ENCODE peak calls at places on chromosomes 11 and 22, in five cellular contexts. One of them, this sample, is unnamed.

GRCh38 chr22:25167834-25168601 is 31.6 kb upstream of the CRYBB3 start:
- DNase-seq in PC-3: no peak
- DNase-seq in GM23338: no peak
- DNase-seq in MM.1S: no peak
- DNase-seq in OCI-LY7: no peak
- DNase-seq in this sample: no peak

GRCh38 chr11:123654566-123655081 is at the start of gene SCN3B:
- DNase-seq in PC-3: peak; percentile 74
- DNase-seq in GM23338: peak; percentile 90
- DNase-seq in MM.1S: peak; percentile 52
- DNase-seq in OCI-LY7: no peak
- DNase-seq in this sample: peak; percentile 99

GRCh38 chr11:117614695-117615094 is 182.3 kb downstream of the DSCAML1 start:
- DNase-seq in PC-3: no peak
- DNase-seq in GM23338: no peak
- DNase-seq in MM.1S: no peak
- DNase-seq in OCI-LY7: no peak
- DNase-seq in this sample: no peak

GRCh38 chr11:132744771-132745170 is 787.5 kb downstream of the OPCML start:
- DNase-seq in PC-3: no peak
- DNase-seq in GM23338: no peak
- DNase-seq in MM.1S: no peak
- DNase-seq in OCI-LY7: no peak
- DNase-seq in this sample: no peak

GRCh38 chr11:133746663-133747306 is 98.5 kb downstream of the SPATA19 start:
- DNase-seq in PC-3: no peak
- DNase-seq in GM23338: no peak
- DNase-seq in MM.1S: no peak
- DNase-seq in OCI-LY7: no peak
- DNase-seq in this sample: no peak

GRCh38 chr22:41699264-41700104 is at the start of gene MEI1:
- DNase-seq in PC-3: no peak
- DNase-seq in GM23338: peak; percentile 91
- DNase-seq in MM.1S: peak; percentile 35
- DNase-seq in OCI-LY7: no peak
- DNase-seq in this sample: no peak

GRCh38 chr22:21098099-21098671 is 52.4 kb downstream of the LRRC74B start:
- DNase-seq in PC-3: no peak
- DNase-seq in GM23338: peak; percentile 43
- DNase-seq in MM.1S: no peak
- DNase-seq in OCI-LY7: peak; percentile 10
- DNase-seq in this sample: no peak

GRCh38 chr11:115207166-115207591 is 297.0 kb downstream of the CADM1 start:
- DNase-seq in PC-3: no peak
- DNase-seq in GM23338: no peak
- DNase-seq in MM.1S: no peak
- DNase-seq in OCI-LY7: no peak
- DNase-seq in this sample: no peak

GRCh38 chr11:2806351-2807058 is 79.1 kb downstream of the CDKN1C start:
- DNase-seq in PC-3: no peak
- DNase-seq in GM23338: no peak
- DNase-seq in MM.1S: no peak
- DNase-seq in OCI-LY7: no peak
- DNase-seq in this sample: no peak

DNA sequence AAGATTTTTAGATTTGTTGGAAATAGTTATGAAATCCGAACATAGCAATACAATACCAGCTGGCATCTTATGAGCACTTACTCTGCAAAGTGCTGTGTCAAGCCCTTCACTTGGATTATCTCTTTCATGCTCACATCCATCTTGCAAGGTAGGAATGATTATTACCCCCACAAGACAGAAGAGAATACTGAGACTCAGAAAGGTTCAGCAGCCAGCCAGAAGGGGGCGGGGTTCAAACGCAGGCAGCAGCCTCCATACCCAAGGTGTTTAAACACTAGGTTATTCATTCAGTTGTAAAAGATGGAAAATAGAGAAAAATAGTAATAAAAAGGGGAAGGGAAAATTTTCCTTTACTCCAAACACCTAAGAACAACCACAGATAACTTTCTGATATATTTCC is 158.5 kb downstream of the CCDC34 start:
- DNase-seq in PC-3: peak; percentile 20
- DNase-seq in GM23338: peak; percentile 56
- DNase-seq in MM.1S: peak; percentile 18
- DNase-seq in OCI-LY7: peak; percentile 32
- DNase-seq in this sample: no peak
- TF ChIP-seq EZH2phosphoT487 in PC-3: no peak
- TF ChIP-seq EZH2phosphoT487 in GM23338: no peak
- TF ChIP-seq EZH2phosphoT487 in MM.1S: no peak
- TF ChIP-seq EZH2phosphoT487 in OCI-LY7: no peak
- TF ChIP-seq EZH2phosphoT487 in this sample: no peak

DNA sequence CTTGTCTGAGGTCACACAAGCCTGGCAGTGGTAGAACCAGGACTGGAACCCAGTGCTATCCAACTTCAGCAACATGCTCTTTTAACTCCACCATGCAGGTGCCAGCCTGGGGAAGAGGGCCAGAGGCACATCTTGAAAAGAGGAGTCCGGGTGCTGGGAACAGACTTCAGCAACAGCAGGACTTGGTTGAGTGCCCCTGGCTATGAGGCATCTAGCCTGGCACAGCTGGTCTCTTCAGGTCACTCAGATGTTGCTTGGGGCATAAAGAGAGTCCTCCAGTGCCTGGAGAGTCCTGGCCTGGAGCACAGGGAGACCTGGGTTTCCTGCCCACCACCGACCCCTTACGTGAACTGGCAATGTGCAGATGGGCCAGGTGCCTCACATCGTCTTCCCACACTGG is 5.1 kb upstream of the CLCF1 start:
- DNase-seq in PC-3: no peak
- DNase-seq in GM23338: no peak
- DNase-seq in MM.1S: no peak
- DNase-seq in OCI-LY7: no peak
- DNase-seq in this sample: no peak
- TF ChIP-seq EZH2phosphoT487 in PC-3: no peak
- TF ChIP-seq EZH2phosphoT487 in GM23338: no peak
- TF ChIP-seq EZH2phosphoT487 in MM.1S: no peak
- TF ChIP-seq EZH2phosphoT487 in OCI-LY7: no peak
- TF ChIP-seq EZH2phosphoT487 in this sample: no peak

GRCh38 chr22:29994027-29994715 is 86.1 kb upstream of the HORMAD2 start:
- DNase-seq in PC-3: peak; percentile 72
- DNase-seq in GM23338: no peak
- DNase-seq in MM.1S: no peak
- DNase-seq in OCI-LY7: no peak
- DNase-seq in this sample: peak; percentile 14

GRCh38 chr22:29988719-29989118 is 91.5 kb upstream of the HORMAD2 start:
- DNase-seq in PC-3: no peak
- DNase-seq in GM23338: no peak
- DNase-seq in MM.1S: no peak
- DNase-seq in OCI-LY7: no peak
- DNase-seq in this sample: no peak

GRCh38 chr22:29994941-29995340 is 85.3 kb upstream of the HORMAD2 start:
- DNase-seq in PC-3: peak; percentile 26
- DNase-seq in GM23338: no peak
- DNase-seq in MM.1S: no peak
- DNase-seq in OCI-LY7: no peak
- DNase-seq in this sample: no peak

GRCh38 chr22:29989446-29989845 is 90.8 kb upstream of the HORMAD2 start:
- DNase-seq in PC-3: no peak
- DNase-seq in GM23338: no peak
- DNase-seq in MM.1S: no peak
- DNase-seq in OCI-LY7: no peak
- DNase-seq in this sample: no peak

GRCh38 chr22:29992341-29993275 is 87.7 kb upstream of the HORMAD2 start:
- DNase-seq in PC-3: peak; percentile 9
- DNase-seq in GM23338: peak; percentile 41
- DNase-seq in MM.1S: no peak
- DNase-seq in OCI-LY7: no peak
- DNase-seq in this sample: no peak
- TF ChIP-seq EZH2phosphoT487 in PC-3: no peak
- TF ChIP-seq EZH2phosphoT487 in GM23338: no peak
- TF ChIP-seq EZH2phosphoT487 in MM.1S: no peak
- TF ChIP-seq EZH2phosphoT487 in OCI-LY7: no peak
- TF ChIP-seq EZH2phosphoT487 in this sample: no peak

DNA sequence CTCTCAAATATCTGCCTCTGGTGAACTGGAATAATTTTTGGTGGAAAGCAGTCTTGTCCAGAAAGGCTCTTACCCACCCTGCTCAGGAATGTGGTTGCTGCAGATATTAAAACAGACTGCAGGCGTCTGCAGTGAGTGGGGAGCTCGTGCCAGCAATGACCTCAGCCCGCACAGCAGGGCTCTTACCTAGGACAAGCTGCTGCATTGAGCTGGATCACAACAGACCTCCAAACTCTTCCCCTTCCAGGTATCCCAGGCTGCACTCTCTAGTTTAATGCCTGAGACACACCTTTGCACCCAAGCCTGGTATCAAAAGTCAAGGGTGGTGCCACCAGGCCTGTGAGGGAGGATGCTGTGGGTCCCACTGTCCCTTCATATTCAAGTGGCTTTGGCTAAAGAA is 69.7 kb upstream of the CDON start:
- DNase-seq in PC-3: peak; percentile 84
- DNase-seq in GM23338: no peak
- DNase-seq in MM.1S: no peak
- DNase-seq in OCI-LY7: no peak
- DNase-seq in this sample: no peak
- TF ChIP-seq EZH2phosphoT487 in PC-3: no peak
- TF ChIP-seq EZH2phosphoT487 in GM23338: no peak
- TF ChIP-seq EZH2phosphoT487 in MM.1S: no peak
- TF ChIP-seq EZH2phosphoT487 in OCI-LY7: no peak
- TF ChIP-seq EZH2phosphoT487 in this sample: no peak

This sample was measured in SK-N-SH.